ENCODE peak calls at places on chromosomes 5 and 9, in four cellular contexts. H, K, X and B are unnamed samples.

GRCh38 chr5:68554566-68555279 is 339.2 kb downstream of the PIK3R1 start:
- DNase-seq in H (no peak), K (peak), X (no peak), B (no peak)

GRCh38 chr5:1516615-1517601 is 6.9 kb downstream of the LPCAT1 start:
- DNase-seq in H (no peak), K (peak), X (no peak), B (peak)

GRCh38 chr5:180563994-180564393 is 27.3 kb downstream of the SCGB3A1 start:
- DNase-seq in H (peak), K (no peak), X (no peak), B (no peak)

GRCh38 chr9:122954253-122954691 is 13.5 kb downstream of the RABGAP1 start:
- DNase-seq in H (no peak), K (peak), X (no peak), B (no peak)

GRCh38 chr5:171285465-171285864 is 23.6 kb upstream of the TLX3 start:
- DNase-seq in H (no peak), K (no peak), X (no peak), B (no peak)

GRCh38 chr9:37676411-37676830 is 25.7 kb downstream of the FRMPD1 start:
- DNase-seq in H (no peak), K (no peak), X (no peak), B (no peak)

GRCh38 chr9:36317766-36318165 is 59.5 kb upstream of the GNE start:
- DNase-seq in H (no peak), K (no peak), X (no peak), B (no peak)

GRCh38 chr9:92154016-92154415 is 38.8 kb upstream of the SPTLC1 start:
- DNase-seq in H (no peak), K (no peak), X (no peak), B (no peak)

GRCh38 chr5:72854419-72854818 is 38.0 kb downstream of the TNPO1 start:
- DNase-seq in H (no peak), K (no peak), X (no peak), B (no peak)

GRCh38 chr5:88957000-88957399 is 74.0 kb upstream of the MEF2C start:
- DNase-seq in H (no peak), K (no peak), X (no peak), B (no peak)

GRCh38 chr9:72173080-72173479 is 23.8 kb downstream of the GDA start:
- DNase-seq in H (no peak), K (peak), X (no peak), B (no peak)

GRCh38 chr9:129108805-129109370 is 1.7 kb downstream of the CRAT start:
- DNase-seq in H (no peak), K (no peak), X (no peak), B (no peak)

GRCh38 chr9:84851935-84852585 is 182.5 kb downstream of the NTRK2 start:
- DNase-seq in H (no peak), K (peak), X (no peak), B (no peak)

GRCh38 chr9:114047717-114048116 is 30.4 kb downstream of the AMBP start:
- DNase-seq in H (no peak), K (peak), X (peak), B (no peak)

GRCh38 chr5:5533927-5534326 is 111.5 kb downstream of the ICE1 start:
- DNase-seq in H (no peak), K (no peak), X (no peak), B (no peak)

GRCh38 chr9:35518212-35518917 is 28.5 kb downstream of the RUSC2 start:
- DNase-seq in H (no peak), K (peak), X (peak), B (no peak)

GRCh38 chr5:93569295-93570164 is 11.5 kb downstream of the NR2F1-AS1 start:
- DNase-seq in H (no peak), K (no peak), X (no peak), B (no peak)

GRCh38 chr5:67974054-67974453 is 241.5 kb upstream of the PIK3R1 start:
- DNase-seq in H (no peak), K (no peak), X (no peak), B (no peak)

GRCh38 chr5:25540628-25541027 is 895.9 kb upstream of the CDH10 start:
- DNase-seq in H (no peak), K (no peak), X (no peak), B (no peak)

GRCh38 chr5:39521945-39522590 is 97.3 kb upstream of the DAB2 start:
- DNase-seq in H (no peak), K (no peak), X (no peak), B (no peak)

GRCh38 chr5:44845777-44846176 is 37.0 kb downstream of the MRPS30 start:
- DNase-seq in H (no peak), K (no peak), X (no peak), B (no peak)

GRCh38 chr5:132057498-132058255 is 2.8 kb upstream of the IL3 start:
- DNase-seq in H (no peak), K (no peak), X (no peak), B (no peak)

GRCh38 chr9:134765785-134766184 is 114.8 kb upstream of the FCN2 start:
- DNase-seq in H (no peak), K (no peak), X (no peak), B (no peak)